ENCODE peak calls at places on chromosome 15, in eight cellular contexts. B is stimulated activated CD8-positive, alpha-beta memory T cell treated with anti-CD3 and anti-CD28 coated beads, Interleukin-15, amount 100 ng/mL, for 4 hours; Y is NCI-H1092; Q is CD8-positive, alpha-beta T cell; X is stomach; D is T-helper 9 cell; T is MM.1S; A is GM06990. O is an unnamed sample.

GRCh38 chr15:45157056-45157455 is 27.3 kb downstream of the DUOX1 start:
- DNase-seq in T (no peak), X (no peak), D (no peak), Y (no peak), B (no peak), Q (no peak), A (no peak), O (no peak)

GRCh38 chr15:81783586-81783985 is 262.2 kb downstream of the MEX3B start:
- DNase-seq in D (no peak), B (no peak), X (no peak), T (no peak), Y (no peak), A (no peak), Q (no peak), O (no peak)

GRCh38 chr15:83284563-83285283 is at the start of gene BNC1:
- DNase-seq in A (no peak), X (no peak), B (no peak), T (no peak), D (no peak), Q (no peak), Y (no peak), O (no peak)

GRCh38 chr15:95362306-95362705 is 968.2 kb upstream of the NR2F2 start:
- DNase-seq in D (no peak), B (no peak), A (no peak), Q (no peak), X (no peak), T (no peak), Y (no peak), O (no peak)

GRCh38 chr15:58043192-58043903 is 22.2 kb downstream of the ALDH1A2 start:
- DNase-seq in A (no peak), T (peak), D (no peak), Q (peak), X (peak), Y (no peak), B (no peak), O (peak)

GRCh38 chr15:52804526-52805081 is 14.5 kb upstream of the ONECUT1 start:
- DNase-seq in D (no peak), T (no peak), B (no peak), X (no peak), Y (no peak), A (no peak), Q (no peak), O (no peak)

GRCh38 chr15:57460208-57460816 is 84.0 kb downstream of the CGNL1 start:
- DNase-seq in A (no peak), Q (no peak), Y (no peak), T (no peak), B (no peak), X (no peak), D (no peak), O (no peak)

GRCh38 chr15:38853608-38854007 is 289.0 kb upstream of the RASGRP1 start:
- DNase-seq in T (peak), Y (no peak), B (no peak), D (peak), X (no peak), A (peak), Q (peak), O (peak)

O was measured in activated T-cell treated with anti-CD3 and anti-CD28 coated beads for 1 hour.